ENCODE peak calls at places on chromosomes 1 and 21, in eight cellular contexts. X is SJSA1, K is MV-4-11, W is KG1, R is non-pigmented ciliary epithelial cell, U is myocyte, C is NCI-H446, N is AML-193. S is an unnamed sample.

GRCh38 chr1:79497193-79497773 is 490.8 kb upstream of the ADGRL4 start:
- DNase-seq in X (no peak), K (peak), W (peak), R (peak), U (peak), C (no peak), N (peak), S (no peak)

GRCh38 chr1:32761253-32761877 is 55.8 kb downstream of the YARS1 start:
- DNase-seq in X (no peak), K (no peak), W (no peak), R (peak), U (peak), C (no peak), N (no peak), S (no peak)

GRCh38 chr1:26945728-26946127 is 14.5 kb downstream of the KDF1 start:
- DNase-seq in X (no peak), K (no peak), W (no peak), R (no peak), U (no peak), C (no peak), N (no peak), S (no peak)

GRCh38 chr1:47598357-47598756 is 160.5 kb downstream of the FOXD2 start:
- DNase-seq in X (no peak), K (no peak), W (no peak), R (no peak), U (no peak), C (no peak), N (no peak), S (no peak)

GRCh38 chr21:46097826-46098286 is at the start of gene COL6A2:
- DNase-seq in X (peak), K (no peak), W (no peak), R (no peak), U (peak), C (no peak), N (no peak), S (no peak)

GRCh38 chr1:116375884-116376733 is 3.1 kb downstream of the ATP1A1 start:
- DNase-seq in X (peak), K (no peak), W (no peak), R (no peak), U (peak), C (peak), N (no peak), S (no peak)

GRCh38 chr1:223847781-223848345 is 2.1 kb upstream of the TP53BP2 start:
- DNase-seq in X (no peak), K (no peak), W (no peak), R (no peak), U (no peak), C (no peak), N (no peak), S (no peak)

GRCh38 chr1:196377811-196378210 is 230.4 kb downstream of the KCNT2 start:
- DNase-seq in X (no peak), K (no peak), W (no peak), R (no peak), U (no peak), C (no peak), N (no peak), S (no peak)

GRCh38 chr1:230268371-230269170 is 157.6 kb downstream of the PGBD5 start:
- DNase-seq in X (no peak), K (peak), W (no peak), R (peak), U (peak), C (peak), N (peak), S (peak)

GRCh38 chr1:230251644-230252191 is 174.4 kb downstream of the PGBD5 start:
- DNase-seq in X (no peak), K (no peak), W (no peak), R (no peak), U (no peak), C (no peak), N (no peak), S (no peak)

GRCh38 chr1:61607448-61607847 is 117.5 kb downstream of the TM2D1 start:
- DNase-seq in X (no peak), K (no peak), W (no peak), R (no peak), U (no peak), C (no peak), N (no peak), S (no peak)

GRCh38 chr1:108877858-108878257 is 1.1 kb downstream of the GPSM2 start:
- DNase-seq in X (no peak), K (no peak), W (no peak), R (no peak), U (peak), C (no peak), N (peak), S (peak)

GRCh38 chr1:16074217-16074616 is 766 bp upstream of the FAM131C start:
- DNase-seq in X (no peak), K (no peak), W (no peak), R (no peak), U (no peak), C (no peak), N (no peak), S (no peak)